ENCODE peak calls at places on chromosomes 12 and 14, in eight cellular contexts. Y is GM13976, G is ascending aorta, E is endothelial cell, W is upper lobe of right lung, Q is psoas muscle, H is uterus, B is vagina. C is an unnamed sample.

GRCh38 chr14:64708148-64709004 is 4.2 kb downstream of the PLEKHG3 start:
- DNase-seq in H (no peak), Q (no peak), G (peak; percentile 76), W (no peak), E (no peak), Y (no peak), B (no peak), C (peak; percentile 84)

GRCh38 chr12:19624401-19624930 is 185.2 kb downstream of the AEBP2 start:
- DNase-seq in G (no peak), E (no peak), W (no peak), B (no peak), Q (no peak), Y (no peak), H (no peak), C (no peak)

GRCh38 chr14:32077081-32078029 is at the start of gene ARHGAP5:
- DNase-seq in E (peak; percentile 77), H (peak; percentile 51), B (no peak), G (peak; percentile 68), W (no peak), Q (no peak), Y (peak; percentile 53), C (peak; percentile 48)

GRCh38 chr14:68255697-68256178 is 436.2 kb downstream of the RAD51B start:
- DNase-seq in H (no peak), E (no peak), Y (no peak), Q (no peak), B (no peak), G (no peak), W (no peak), C (no peak)

GRCh38 chr12:67047634-67048033 is 221.5 kb upstream of the CAND1 start:
- DNase-seq in B (no peak), Q (no peak), W (no peak), Y (no peak), H (no peak), E (no peak), G (no peak), C (no peak)

GRCh38 chr14:102778616-102779351 is 1.5 kb downstream of the TRAF3 start:
- DNase-seq in B (no peak), Q (no peak), Y (peak; percentile 11), E (no peak), H (no peak), W (no peak), G (no peak), C (no peak)

GRCh38 chr14:27040552-27040951 is 442.7 kb upstream of the NOVA1 start:
- DNase-seq in B (no peak), W (no peak), Q (no peak), H (no peak), Y (no peak), E (no peak), G (no peak), C (no peak)

GRCh38 chr12:25933001-25933400 is 25.5 kb upstream of the RASSF8 start:
- DNase-seq in W (no peak), H (no peak), B (no peak), Q (no peak), Y (no peak), E (no peak), G (no peak), C (no peak)

GRCh38 chr14:49950275-49951250 is 57.7 kb downstream of the ARF6 start:
- DNase-seq in G (no peak), W (peak; percentile 80), Q (no peak), Y (no peak), H (no peak), B (no peak), E (no peak), C (no peak)

GRCh38 chr14:102663031-102663430 is 70.6 kb downstream of the RCOR1 start:
- DNase-seq in G (no peak), H (no peak), Q (no peak), E (no peak), W (no peak), Y (no peak), B (no peak), C (no peak)

GRCh38 chr14:105272623-105273022 is 24.3 kb downstream of the BTBD6 start:
- DNase-seq in Y (no peak), W (no peak), E (no peak), B (no peak), H (no peak), Q (no peak), G (no peak), C (no peak)

GRCh38 chr14:105271224-105271890 is 23.0 kb downstream of the BTBD6 start:
- DNase-seq in Y (no peak), W (no peak), H (no peak), E (no peak), Q (no peak), G (no peak), B (no peak), C (no peak)

GRCh38 chr14:105268736-105269354 is 20.5 kb downstream of the BTBD6 start:
- DNase-seq in H (no peak), W (no peak), G (no peak), E (no peak), B (no peak), Y (no peak), Q (no peak), C (no peak)

GRCh38 chr14:105269405-105269804 is 21.1 kb downstream of the BTBD6 start:
- DNase-seq in H (no peak), E (no peak), W (no peak), B (no peak), Q (no peak), G (no peak), Y (no peak), C (no peak)

GRCh38 chr14:105267820-105268548 is 19.7 kb downstream of the BTBD6 start:
- DNase-seq in B (no peak), G (no peak), E (no peak), H (no peak), Q (no peak), Y (no peak), W (no peak), C (no peak)
- TF ChIP-seq CTCF in B (no peak), G (no peak), E (no peak), H (no peak), Q (peak; percentile 19), Y (no peak), W (no peak), C (no peak)

DNA sequence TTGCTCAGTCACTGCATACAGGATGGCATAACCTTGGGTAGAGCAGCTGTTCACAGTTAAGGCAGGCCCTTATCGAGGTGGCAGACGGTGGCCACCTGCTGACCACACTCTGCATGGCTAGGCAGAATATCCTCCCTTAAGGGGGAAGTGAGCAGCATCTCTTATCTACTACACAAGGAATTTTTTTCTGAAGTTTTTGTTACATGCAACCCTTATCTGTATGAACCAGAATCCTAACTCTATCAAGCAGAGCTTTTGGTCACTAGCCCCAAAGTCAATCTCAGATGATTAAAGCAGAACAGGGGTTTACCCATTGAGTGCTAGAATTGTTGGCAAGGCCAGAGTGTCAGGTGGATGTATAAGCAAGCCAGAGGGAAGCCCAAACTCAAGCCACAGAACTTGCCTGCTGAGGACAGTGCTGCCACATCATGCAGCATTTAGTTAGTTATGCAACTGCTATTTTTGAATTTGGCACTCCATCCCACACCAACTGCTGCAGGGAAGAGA is 192.8 kb downstream of the TBX5 start:
- DNase-seq in Q (no peak), W (no peak), G (no peak), E (no peak), H (no peak), Y (no peak), B (no peak), C (no peak)
- TF ChIP-seq CTCF in Q (no peak), W (no peak), G (no peak), E (no peak), H (no peak), Y (no peak), B (no peak), C (no peak)

GRCh38 chr14:104025481-104025975 is 60.0 kb upstream of the ASPG start:
- DNase-seq in Y (no peak), E (no peak), G (no peak), H (no peak), B (no peak), W (no peak), Q (no peak), C (no peak)
- TF ChIP-seq CTCF in Y (no peak), E (no peak), G (no peak), H (no peak), B (no peak), W (no peak), Q (no peak), C (no peak)

GRCh38 chr14:24463017-24463805 is 20.6 kb upstream of the SDR39U1 start:
- DNase-seq in Q (no peak), G (no peak), Y (no peak), E (no peak), H (no peak), B (no peak), W (no peak), C (no peak)

GRCh38 chr14:24459331-24459730 is 16.8 kb upstream of the SDR39U1 start:
- DNase-seq in B (no peak), E (no peak), Q (no peak), W (no peak), G (no peak), Y (no peak), H (no peak), C (no peak)

GRCh38 chr14:24461336-24461735 is 18.8 kb upstream of the SDR39U1 start:
- DNase-seq in H (no peak), G (no peak), Q (no peak), W (no peak), B (no peak), Y (no peak), E (no peak), C (no peak)

GRCh38 chr14:24465369-24465768 is 22.8 kb upstream of the SDR39U1 start:
- DNase-seq in G (no peak), H (no peak), Q (no peak), Y (no peak), W (no peak), B (no peak), E (no peak), C (no peak)

DNA sequence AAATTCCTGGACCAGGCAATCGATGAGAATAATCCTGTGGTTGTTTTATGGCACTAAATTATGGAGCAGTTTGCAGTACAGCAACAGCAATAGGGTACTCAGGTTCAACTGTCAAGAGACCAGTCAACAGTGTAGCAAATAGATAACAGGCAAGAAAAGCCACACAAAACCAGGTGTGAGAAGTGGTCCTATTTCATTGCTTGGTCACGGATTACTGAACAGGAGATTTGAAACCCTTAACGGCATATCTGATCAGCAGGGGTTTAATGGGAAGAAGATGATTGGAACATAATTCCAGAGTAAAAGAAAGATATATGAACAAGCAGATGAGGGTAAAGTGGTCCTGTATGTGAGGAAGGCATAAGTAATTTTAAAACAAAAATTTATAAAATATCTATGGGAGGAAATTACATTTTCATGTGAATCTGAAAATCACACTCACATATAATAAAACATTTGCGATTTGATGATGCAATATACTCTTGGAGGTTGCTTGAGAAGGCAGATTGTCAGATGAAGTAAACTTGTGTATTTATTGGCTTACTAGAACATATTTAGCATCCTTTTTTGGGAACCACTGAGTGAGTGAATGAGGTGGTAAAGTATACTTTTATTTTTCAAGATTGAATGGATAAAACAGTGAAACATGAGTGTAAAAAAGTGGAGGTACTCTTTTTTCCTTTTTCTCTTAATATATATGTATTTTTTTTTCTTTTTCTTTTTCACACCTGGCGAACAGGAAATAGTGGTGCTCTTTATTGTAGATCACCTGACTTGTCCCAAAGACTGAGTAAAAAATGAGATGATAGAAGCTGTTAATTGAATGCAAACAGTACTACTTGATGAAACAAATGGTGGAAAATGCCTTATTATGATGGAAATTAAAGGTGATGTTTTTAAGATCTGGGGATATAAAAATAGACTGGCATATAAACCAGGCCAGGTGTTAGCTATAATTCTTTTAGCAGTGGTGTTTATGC is 21.5 kb upstream of the SDR39U1 start:
- DNase-seq in E (no peak), H (no peak), W (no peak), B (no peak), Q (no peak), Y (no peak), G (no peak), C (no peak)
- TF ChIP-seq CTCF in E (no peak), H (no peak), W (no peak), B (no peak), Q (no peak), Y (no peak), G (no peak), C (no peak)

C was measured in CD14-positive monocyte.